ENCODE peak calls at places on chromosome 10, in seven cellular contexts. A, Y, Q, L, V, J and I are unnamed samples.

GRCh38 chr10:63217120-63217605 is 84.0 kb downstream of the NRBF2 start:
- DNase-seq in A (peak), Y (no peak), Q (peak), L (peak), V (peak), J (peak), I (peak)

GRCh38 chr10:49138361-49138891 is 4.6 kb upstream of the FAM170B start:
- DNase-seq in A (peak), Y (no peak), Q (peak), L (no peak), V (no peak), J (no peak), I (no peak)

GRCh38 chr10:48780341-48780740 is 95.7 kb downstream of the WDFY4 start:
- DNase-seq in A (no peak), Y (no peak), Q (no peak), L (no peak), V (no peak), J (no peak), I (no peak)

GRCh38 chr10:126175586-126176258 is 212.6 kb downstream of the ADAM12 start:
- DNase-seq in A (no peak), Y (no peak), Q (no peak), L (no peak), V (no peak), J (no peak), I (no peak)

GRCh38 chr10:57898231-57898630 is 369.5 kb downstream of the IPMK start:
- DNase-seq in A (no peak), Y (peak), Q (no peak), L (no peak), V (no peak), J (no peak), I (no peak)

GRCh38 chr10:43315535-43316245 is 48.8 kb upstream of the RASGEF1A start:
- DNase-seq in A (no peak), Y (peak), Q (no peak), L (no peak), V (no peak), J (no peak), I (no peak)

GRCh38 chr10:51233337-51234100 is 159.2 kb downstream of the PRKG1 start:
- DNase-seq in A (no peak), Y (no peak), Q (no peak), L (no peak), V (no peak), J (no peak), I (no peak)

GRCh38 chr10:116444527-116445142 is 17.0 kb downstream of the PNLIPRP3 start:
- DNase-seq in A (peak), Y (no peak), Q (peak), L (peak), V (peak), J (peak), I (no peak)

GRCh38 chr10:115171392-115171960 is 78.3 kb downstream of the ATRNL1 start:
- DNase-seq in A (peak), Y (no peak), Q (peak), L (peak), V (peak), J (peak), I (no peak)

GRCh38 chr10:69955897-69956832 is 96.5 kb upstream of the MACROH2A2 start:
- DNase-seq in A (no peak), Y (no peak), Q (no peak), L (no peak), V (no peak), J (no peak), I (no peak)

GRCh38 chr10:16853201-16853600 is 36.0 kb upstream of the RSU1 start:
- DNase-seq in A (peak), Y (no peak), Q (peak), L (peak), V (peak), J (peak), I (no peak)

GRCh38 chr10:132202070-132202970 is 15.6 kb downstream of the DPYSL4 start:
- DNase-seq in A (no peak), Y (no peak), Q (no peak), L (no peak), V (no peak), J (no peak), I (no peak)

GRCh38 chr10:5892007-5892406 is 2.0 kb downstream of the FBH1 start:
- DNase-seq in A (no peak), Y (no peak), Q (peak), L (no peak), V (no peak), J (no peak), I (no peak)

GRCh38 chr10:116289652-116290051 is 16.6 kb upstream of the GFRA1 start:
- DNase-seq in A (no peak), Y (no peak), Q (no peak), L (no peak), V (no peak), J (no peak), I (no peak)

GRCh38 chr10:20743935-20744334 is 153.2 kb downstream of the NEBL start:
- DNase-seq in A (no peak), Y (no peak), Q (no peak), L (no peak), V (no peak), J (no peak), I (no peak)

GRCh38 chr10:5951721-5952407 is 25.5 kb downstream of the IL15RA start:
- DNase-seq in A (no peak), Y (no peak), Q (no peak), L (no peak), V (no peak), J (no peak), I (no peak)

GRCh38 chr10:6465437-6465836 is 114.6 kb downstream of the PRKCQ start:
- DNase-seq in A (no peak), Y (no peak), Q (no peak), L (peak), V (no peak), J (no peak), I (no peak)

GRCh38 chr10:113665806-113666354 is 2.0 kb upstream of the NRAP start:
- DNase-seq in A (peak), Y (no peak), Q (peak), L (no peak), V (no peak), J (peak), I (no peak)

GRCh38 chr10:50379652-50380051 is 128.3 kb upstream of the ASAH2 start:
- DNase-seq in A (no peak), Y (no peak), Q (no peak), L (no peak), V (no peak), J (no peak), I (no peak)

GRCh38 chr10:123424537-123424936 is 241.6 kb upstream of the GPR26 start:
- DNase-seq in A (no peak), Y (no peak), Q (no peak), L (no peak), V (no peak), J (no peak), I (no peak)

GRCh38 chr10:131695814-131696165 is 205.0 kb upstream of the PPP2R2D start:
- DNase-seq in A (no peak), Y (no peak), Q (no peak), L (no peak), V (no peak), J (no peak), I (no peak)

GRCh38 chr10:103278862-103279298 is 1.9 kb downstream of the INA start:
- DNase-seq in A (peak), Y (peak), Q (peak), L (peak), V (no peak), J (peak), I (no peak)

GRCh38 chr10:120689766-120690539 is 161.2 kb upstream of the WDR11 start:
- DNase-seq in A (no peak), Y (no peak), Q (no peak), L (no peak), V (no peak), J (no peak), I (no peak)

GRCh38 chr10:132430861-132431271 is 33.9 kb downstream of the PWWP2B start:
- DNase-seq in A (no peak), Y (no peak), Q (no peak), L (no peak), V (no peak), J (no peak), I (no peak)